ENCODE peak calls at places on chromosomes 2 and 18, in ten cellular contexts. One of them, this sample, is unnamed.

GRCh38 chr18:10687161-10687925 is 161.5 kb downstream of the NAPG start:
- DNase-seq in dorsolateral prefrontal cortex: no peak
- DNase-seq in A549: no peak
- DNase-seq in aorta: no peak
- DNase-seq in ovary: no peak
- DNase-seq in endodermal cell: no peak
- DNase-seq in gastrocnemius medialis: no peak
- DNase-seq in keratinocyte: no peak
- DNase-seq in fibroblast of lung: no peak
- DNase-seq in IMR-90: peak
- DNase-seq in this sample: no peak

GRCh38 chr18:37403788-37404187 is 161.8 kb downstream of the CELF4 start:
- DNase-seq in dorsolateral prefrontal cortex: no peak
- DNase-seq in A549: no peak
- DNase-seq in aorta: no peak
- DNase-seq in ovary: no peak
- DNase-seq in endodermal cell: no peak
- DNase-seq in gastrocnemius medialis: no peak
- DNase-seq in keratinocyte: no peak
- DNase-seq in fibroblast of lung: no peak
- DNase-seq in IMR-90: no peak
- DNase-seq in this sample: no peak

GRCh38 chr18:49778826-49779465 is 34.4 kb downstream of the ACAA2 start:
- DNase-seq in dorsolateral prefrontal cortex: no peak
- DNase-seq in A549: no peak
- DNase-seq in aorta: no peak
- DNase-seq in ovary: no peak
- DNase-seq in endodermal cell: peak
- DNase-seq in gastrocnemius medialis: no peak
- DNase-seq in keratinocyte: peak
- DNase-seq in fibroblast of lung: no peak
- DNase-seq in IMR-90: no peak
- DNase-seq in this sample: no peak

GRCh38 chr2:69082430-69082997 is 69.5 kb downstream of the ANTXR1 start:
- DNase-seq in dorsolateral prefrontal cortex: no peak
- DNase-seq in A549: peak
- DNase-seq in aorta: peak
- DNase-seq in ovary: peak
- DNase-seq in endodermal cell: no peak
- DNase-seq in gastrocnemius medialis: no peak
- DNase-seq in keratinocyte: peak
- DNase-seq in fibroblast of lung: peak
- DNase-seq in IMR-90: peak
- DNase-seq in this sample: peak

GRCh38 chr2:219508444-219508734 is 5.9 kb upstream of the ASIC4 start:
- DNase-seq in dorsolateral prefrontal cortex: no peak
- DNase-seq in A549: no peak
- DNase-seq in aorta: no peak
- DNase-seq in ovary: no peak
- DNase-seq in endodermal cell: no peak
- DNase-seq in gastrocnemius medialis: no peak
- DNase-seq in keratinocyte: no peak
- DNase-seq in fibroblast of lung: no peak
- DNase-seq in IMR-90: no peak
- DNase-seq in this sample: no peak

GRCh38 chr18:57833441-57834101 is 30.5 kb upstream of the ATP8B1 start:
- DNase-seq in dorsolateral prefrontal cortex: no peak
- DNase-seq in A549: no peak
- DNase-seq in aorta: no peak
- DNase-seq in ovary: no peak
- DNase-seq in endodermal cell: no peak
- DNase-seq in gastrocnemius medialis: no peak
- DNase-seq in keratinocyte: no peak
- DNase-seq in fibroblast of lung: peak
- DNase-seq in IMR-90: peak
- DNase-seq in this sample: peak

GRCh38 chr2:28649481-28650260 is 102.0 kb upstream of the PPP1CB start:
- DNase-seq in dorsolateral prefrontal cortex: no peak
- DNase-seq in A549: no peak
- DNase-seq in aorta: no peak
- DNase-seq in ovary: no peak
- DNase-seq in endodermal cell: no peak
- DNase-seq in gastrocnemius medialis: no peak
- DNase-seq in keratinocyte: no peak
- DNase-seq in fibroblast of lung: no peak
- DNase-seq in IMR-90: peak
- DNase-seq in this sample: peak

GRCh38 chr2:112000399-112001135 is 54.5 kb upstream of the TMEM87B start:
- DNase-seq in dorsolateral prefrontal cortex: no peak
- DNase-seq in A549: no peak
- DNase-seq in aorta: no peak
- DNase-seq in ovary: no peak
- DNase-seq in endodermal cell: no peak
- DNase-seq in gastrocnemius medialis: no peak
- DNase-seq in keratinocyte: no peak
- DNase-seq in fibroblast of lung: no peak
- DNase-seq in IMR-90: no peak
- DNase-seq in this sample: no peak

GRCh38 chr2:201158111-201158929 is 24.6 kb upstream of the CASP10 start:
- DNase-seq in dorsolateral prefrontal cortex: peak
- DNase-seq in A549: peak
- DNase-seq in aorta: peak
- DNase-seq in ovary: peak
- DNase-seq in endodermal cell: peak
- DNase-seq in gastrocnemius medialis: no peak
- DNase-seq in keratinocyte: no peak
- DNase-seq in fibroblast of lung: peak
- DNase-seq in IMR-90: peak
- DNase-seq in this sample: peak
- H3K4me3 ChIP-seq in dorsolateral prefrontal cortex: peak
- H3K4me3 ChIP-seq in A549: no peak
- H3K4me3 ChIP-seq in aorta: no peak
- H3K4me3 ChIP-seq in ovary: no peak
- H3K4me3 ChIP-seq in endodermal cell: peak
- H3K4me3 ChIP-seq in gastrocnemius medialis: no peak
- H3K4me3 ChIP-seq in keratinocyte: no peak
- H3K4me3 ChIP-seq in fibroblast of lung: no peak
- H3K4me3 ChIP-seq in IMR-90: no peak
- H3K4me3 ChIP-seq in this sample: no peak

GRCh38 chr2:237686659-237687136 is 59.3 kb downstream of the LRRFIP1 start:
- DNase-seq in dorsolateral prefrontal cortex: no peak
- DNase-seq in A549: no peak
- DNase-seq in aorta: peak
- DNase-seq in ovary: no peak
- DNase-seq in endodermal cell: no peak
- DNase-seq in gastrocnemius medialis: peak
- DNase-seq in keratinocyte: no peak
- DNase-seq in fibroblast of lung: no peak
- DNase-seq in IMR-90: peak
- DNase-seq in this sample: no peak

GRCh38 chr2:237689569-237690131 is 62.3 kb downstream of the LRRFIP1 start:
- DNase-seq in dorsolateral prefrontal cortex: no peak
- DNase-seq in A549: no peak
- DNase-seq in aorta: peak
- DNase-seq in ovary: no peak
- DNase-seq in endodermal cell: no peak
- DNase-seq in gastrocnemius medialis: peak
- DNase-seq in keratinocyte: no peak
- DNase-seq in fibroblast of lung: no peak
- DNase-seq in IMR-90: no peak
- DNase-seq in this sample: peak

GRCh38 chr2:237687666-237688065 is 60.3 kb downstream of the LRRFIP1 start:
- DNase-seq in dorsolateral prefrontal cortex: no peak
- DNase-seq in A549: no peak
- DNase-seq in aorta: peak
- DNase-seq in ovary: peak
- DNase-seq in endodermal cell: peak
- DNase-seq in gastrocnemius medialis: peak
- DNase-seq in keratinocyte: peak
- DNase-seq in fibroblast of lung: peak
- DNase-seq in IMR-90: peak
- DNase-seq in this sample: peak

GRCh38 chr2:237685408-237685807 is 58.0 kb downstream of the LRRFIP1 start:
- DNase-seq in dorsolateral prefrontal cortex: no peak
- DNase-seq in A549: no peak
- DNase-seq in aorta: no peak
- DNase-seq in ovary: no peak
- DNase-seq in endodermal cell: peak
- DNase-seq in gastrocnemius medialis: no peak
- DNase-seq in keratinocyte: no peak
- DNase-seq in fibroblast of lung: no peak
- DNase-seq in IMR-90: no peak
- DNase-seq in this sample: peak

GRCh38 chr2:237688081-237688480 is 60.7 kb downstream of the LRRFIP1 start:
- DNase-seq in dorsolateral prefrontal cortex: no peak
- DNase-seq in A549: no peak
- DNase-seq in aorta: no peak
- DNase-seq in ovary: no peak
- DNase-seq in endodermal cell: peak
- DNase-seq in gastrocnemius medialis: no peak
- DNase-seq in keratinocyte: no peak
- DNase-seq in fibroblast of lung: no peak
- DNase-seq in IMR-90: no peak
- DNase-seq in this sample: no peak
- H3K4me3 ChIP-seq in dorsolateral prefrontal cortex: no peak
- H3K4me3 ChIP-seq in A549: no peak
- H3K4me3 ChIP-seq in aorta: no peak
- H3K4me3 ChIP-seq in ovary: no peak
- H3K4me3 ChIP-seq in endodermal cell: no peak
- H3K4me3 ChIP-seq in gastrocnemius medialis: no peak
- H3K4me3 ChIP-seq in keratinocyte: no peak
- H3K4me3 ChIP-seq in fibroblast of lung: no peak
- H3K4me3 ChIP-seq in IMR-90: no peak
- H3K4me3 ChIP-seq in this sample: peak

GRCh38 chr2:140502951-140503630 is 1627.7 kb downstream of the LRP1B start:
- DNase-seq in dorsolateral prefrontal cortex: no peak
- DNase-seq in A549: no peak
- DNase-seq in aorta: no peak
- DNase-seq in ovary: no peak
- DNase-seq in endodermal cell: no peak
- DNase-seq in gastrocnemius medialis: no peak
- DNase-seq in keratinocyte: no peak
- DNase-seq in fibroblast of lung: peak
- DNase-seq in IMR-90: peak
- DNase-seq in this sample: peak
- H3K4me3 ChIP-seq in dorsolateral prefrontal cortex: no peak
- H3K4me3 ChIP-seq in A549: no peak
- H3K4me3 ChIP-seq in aorta: no peak
- H3K4me3 ChIP-seq in ovary: no peak
- H3K4me3 ChIP-seq in endodermal cell: no peak
- H3K4me3 ChIP-seq in gastrocnemius medialis: peak
- H3K4me3 ChIP-seq in keratinocyte: no peak
- H3K4me3 ChIP-seq in fibroblast of lung: peak
- H3K4me3 ChIP-seq in IMR-90: no peak
- H3K4me3 ChIP-seq in this sample: no peak

DNA sequence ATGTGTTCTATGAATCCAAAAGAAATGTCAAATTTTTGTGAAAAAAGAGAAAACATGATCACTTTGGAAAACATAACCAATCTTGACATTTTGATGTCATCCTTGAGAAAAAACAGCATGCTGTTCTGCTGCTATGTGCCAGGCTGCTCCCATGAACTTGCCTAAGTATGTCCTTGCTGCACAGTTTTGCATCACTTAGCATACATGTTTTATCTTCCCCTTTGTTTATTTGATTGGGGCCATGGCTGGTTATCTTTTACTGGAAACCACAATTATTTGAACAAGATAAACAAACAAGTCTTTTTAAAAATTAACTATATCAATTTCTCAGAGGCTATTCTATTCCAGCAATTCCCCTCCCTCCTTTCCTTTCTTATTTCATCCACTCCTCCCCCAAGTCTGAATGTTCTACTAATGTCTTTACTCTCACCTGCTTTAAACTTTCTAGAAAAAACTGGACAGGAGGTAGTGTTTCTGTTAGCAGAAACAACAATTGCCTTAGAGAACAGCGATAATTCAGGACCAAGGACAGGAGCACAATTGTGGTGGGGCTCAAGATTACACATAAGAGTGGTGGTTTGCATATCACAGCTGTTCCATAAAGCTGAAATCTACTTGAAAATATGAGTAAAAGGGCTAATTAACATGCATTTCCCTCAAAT is 6.7 kb downstream of the AOX1 start:
- DNase-seq in dorsolateral prefrontal cortex: no peak
- DNase-seq in A549: no peak
- DNase-seq in aorta: no peak
- DNase-seq in ovary: no peak
- DNase-seq in endodermal cell: no peak
- DNase-seq in gastrocnemius medialis: no peak
- DNase-seq in keratinocyte: no peak
- DNase-seq in fibroblast of lung: peak
- DNase-seq in IMR-90: peak
- DNase-seq in this sample: peak
- H3K4me3 ChIP-seq in dorsolateral prefrontal cortex: no peak
- H3K4me3 ChIP-seq in A549: no peak
- H3K4me3 ChIP-seq in aorta: no peak
- H3K4me3 ChIP-seq in ovary: no peak
- H3K4me3 ChIP-seq in endodermal cell: no peak
- H3K4me3 ChIP-seq in gastrocnemius medialis: no peak
- H3K4me3 ChIP-seq in keratinocyte: no peak
- H3K4me3 ChIP-seq in fibroblast of lung: no peak
- H3K4me3 ChIP-seq in IMR-90: no peak
- H3K4me3 ChIP-seq in this sample: no peak

GRCh38 chr2:241000831-241001321 is 2.5 kb downstream of the SNED1 start:
- DNase-seq in dorsolateral prefrontal cortex: peak
- DNase-seq in A549: no peak
- DNase-seq in aorta: no peak
- DNase-seq in ovary: no peak
- DNase-seq in endodermal cell: peak
- DNase-seq in gastrocnemius medialis: no peak
- DNase-seq in keratinocyte: no peak
- DNase-seq in fibroblast of lung: no peak
- DNase-seq in IMR-90: no peak
- DNase-seq in this sample: no peak
- H3K4me3 ChIP-seq in dorsolateral prefrontal cortex: no peak
- H3K4me3 ChIP-seq in A549: no peak
- H3K4me3 ChIP-seq in aorta: no peak
- H3K4me3 ChIP-seq in ovary: no peak
- H3K4me3 ChIP-seq in endodermal cell: no peak
- H3K4me3 ChIP-seq in gastrocnemius medialis: no peak
- H3K4me3 ChIP-seq in keratinocyte: no peak
- H3K4me3 ChIP-seq in fibroblast of lung: peak
- H3K4me3 ChIP-seq in IMR-90: no peak
- H3K4me3 ChIP-seq in this sample: no peak

GRCh38 chr2:168773719-168774521 is 28.5 kb upstream of the NOSTRIN start:
- DNase-seq in dorsolateral prefrontal cortex: no peak
- DNase-seq in A549: peak
- DNase-seq in aorta: no peak
- DNase-seq in ovary: peak
- DNase-seq in endodermal cell: peak
- DNase-seq in gastrocnemius medialis: peak
- DNase-seq in keratinocyte: no peak
- DNase-seq in fibroblast of lung: peak
- DNase-seq in IMR-90: peak
- DNase-seq in this sample: peak
- H3K4me3 ChIP-seq in dorsolateral prefrontal cortex: no peak
- H3K4me3 ChIP-seq in A549: no peak
- H3K4me3 ChIP-seq in aorta: no peak
- H3K4me3 ChIP-seq in ovary: no peak
- H3K4me3 ChIP-seq in endodermal cell: no peak
- H3K4me3 ChIP-seq in gastrocnemius medialis: no peak
- H3K4me3 ChIP-seq in keratinocyte: no peak
- H3K4me3 ChIP-seq in fibroblast of lung: no peak
- H3K4me3 ChIP-seq in IMR-90: no peak
- H3K4me3 ChIP-seq in this sample: no peak

GRCh38 chr2:202831241-202831997 is 40.1 kb downstream of the ICA1L start:
- DNase-seq in dorsolateral prefrontal cortex: no peak
- DNase-seq in A549: peak
- DNase-seq in aorta: no peak
- DNase-seq in ovary: no peak
- DNase-seq in endodermal cell: peak
- DNase-seq in gastrocnemius medialis: no peak
- DNase-seq in keratinocyte: no peak
- DNase-seq in fibroblast of lung: peak
- DNase-seq in IMR-90: peak
- DNase-seq in this sample: peak
- H3K4me3 ChIP-seq in dorsolateral prefrontal cortex: no peak
- H3K4me3 ChIP-seq in A549: no peak
- H3K4me3 ChIP-seq in aorta: no peak
- H3K4me3 ChIP-seq in ovary: no peak
- H3K4me3 ChIP-seq in endodermal cell: no peak
- H3K4me3 ChIP-seq in gastrocnemius medialis: no peak
- H3K4me3 ChIP-seq in keratinocyte: no peak
- H3K4me3 ChIP-seq in fibroblast of lung: no peak
- H3K4me3 ChIP-seq in IMR-90: no peak
- H3K4me3 ChIP-seq in this sample: no peak

This sample was measured in foreskin fibroblast.